ENCODE peak calls at places on chromosomes 4 and X, in four cellular contexts. One of them, this sample, is unnamed.

GRCh38 chr4:76760214-76760613 is 137.7 kb downstream of the SOWAHB start:
- DNase-seq in GM12878: no peak
- DNase-seq in HepG2: no peak
- DNase-seq in SK-N-SH: no peak
- DNase-seq in this sample: no peak

GRCh38 chrX:11629593-11630211 is 36.0 kb downstream of the ARHGAP6 start:
- DNase-seq in GM12878: no peak
- DNase-seq in SK-N-SH: no peak
- DNase-seq in HepG2: no peak
- DNase-seq in this sample: no peak

GRCh38 chr4:155405059-155405458 is 28.3 kb upstream of the MAP9 start:
- DNase-seq in SK-N-SH: no peak
- DNase-seq in HepG2: no peak
- DNase-seq in GM12878: no peak
- DNase-seq in this sample: no peak

GRCh38 chr4:76781698-76782595 is 116.0 kb downstream of the SOWAHB start:
- DNase-seq in SK-N-SH: no peak
- DNase-seq in HepG2: peak; percentile 35
- DNase-seq in GM12878: peak; percentile 76
- DNase-seq in this sample: peak; percentile 80

GRCh38 chr4:188778880-188779279 is 639.6 kb downstream of the TRIML1 start:
- DNase-seq in HepG2: no peak
- DNase-seq in SK-N-SH: no peak
- DNase-seq in GM12878: no peak
- DNase-seq in this sample: no peak

GRCh38 chr4:93814141-93814540 is 14.4 kb upstream of the ATOH1 start:
- DNase-seq in GM12878: no peak
- DNase-seq in HepG2: no peak
- DNase-seq in SK-N-SH: no peak
- DNase-seq in this sample: no peak

GRCh38 chr4:182931691-182932297 is 14.6 kb upstream of the DCTD start:
- DNase-seq in HepG2: no peak
- DNase-seq in SK-N-SH: no peak
- DNase-seq in GM12878: no peak
- DNase-seq in this sample: no peak

GRCh38 chr4:168803727-168804126 is 206.3 kb downstream of the CBR4 start:
- DNase-seq in SK-N-SH: no peak
- DNase-seq in HepG2: no peak
- DNase-seq in GM12878: no peak
- DNase-seq in this sample: no peak

GRCh38 chrX:40922307-40922706 is 162.9 kb upstream of the USP9X start:
- DNase-seq in HepG2: peak; percentile 45
- DNase-seq in SK-N-SH: peak; percentile 33
- DNase-seq in GM12878: no peak
- DNase-seq in this sample: peak; percentile 56

GRCh38 chr4:55008166-55009056 is 117.0 kb downstream of the KDR start:
- DNase-seq in SK-N-SH: peak; percentile 31
- DNase-seq in HepG2: no peak
- DNase-seq in GM12878: no peak
- DNase-seq in this sample: no peak

GRCh38 chrX:49884290-49884862 is 5.1 kb downstream of the USP27X start:
- DNase-seq in GM12878: peak; percentile 7
- DNase-seq in SK-N-SH: peak; percentile 62
- DNase-seq in HepG2: peak; percentile 40
- DNase-seq in this sample: peak; percentile 26

GRCh38 chr4:3573131-3573530 is 40.9 kb upstream of the LRPAP1 start:
- DNase-seq in SK-N-SH: no peak
- DNase-seq in HepG2: no peak
- DNase-seq in GM12878: no peak
- DNase-seq in this sample: no peak

GRCh38 chrX:29952016-29952415 is 263.3 kb upstream of the MAGEB2 start:
- DNase-seq in GM12878: no peak
- DNase-seq in HepG2: no peak
- DNase-seq in SK-N-SH: no peak
- DNase-seq in this sample: no peak

GRCh38 chrX:47662144-47662657 is 3.2 kb upstream of the UXT start:
- DNase-seq in HepG2: no peak
- DNase-seq in SK-N-SH: no peak
- DNase-seq in GM12878: no peak
- DNase-seq in this sample: no peak

GRCh38 chr4:7021930-7022658 is 21.1 kb upstream of the TADA2B start:
- DNase-seq in GM12878: no peak
- DNase-seq in SK-N-SH: no peak
- DNase-seq in HepG2: no peak
- DNase-seq in this sample: no peak

GRCh38 chr4:98448923-98449322 is 187.7 kb downstream of the RAP1GDS1 start:
- DNase-seq in SK-N-SH: no peak
- DNase-seq in GM12878: no peak
- DNase-seq in HepG2: no peak
- DNase-seq in this sample: no peak
- TF ChIP-seq ZBTB33 in SK-N-SH: no peak
- TF ChIP-seq ZBTB33 in GM12878: no peak
- TF ChIP-seq ZBTB33 in HepG2: no peak
- TF ChIP-seq ZBTB33 in this sample: no peak

DNA sequence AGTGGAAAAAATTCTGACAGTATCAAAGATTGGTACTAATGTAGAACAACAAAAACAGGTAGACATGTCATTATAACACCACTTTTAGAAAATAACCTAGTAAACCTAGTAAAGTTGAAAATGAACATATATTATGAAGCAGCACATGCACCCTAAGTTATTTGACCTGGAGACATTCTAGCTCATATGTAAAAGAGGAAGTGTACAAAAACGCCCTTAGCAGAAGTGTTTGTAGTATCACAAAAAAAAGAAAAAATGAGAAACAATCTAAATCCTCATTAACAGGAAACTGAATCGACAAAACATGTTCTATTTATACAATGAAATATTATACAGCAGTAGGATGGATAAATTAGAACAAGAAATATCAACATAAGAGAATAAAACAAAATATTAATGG is 318.9 kb upstream of the PPP1R2C start:
- DNase-seq in SK-N-SH: no peak
- DNase-seq in GM12878: no peak
- DNase-seq in HepG2: no peak
- DNase-seq in this sample: no peak
- TF ChIP-seq ZBTB33 in SK-N-SH: no peak
- TF ChIP-seq ZBTB33 in GM12878: no peak
- TF ChIP-seq ZBTB33 in HepG2: no peak
- TF ChIP-seq ZBTB33 in this sample: no peak

GRCh38 chr4:85368932-85369331 is 106.0 kb upstream of the ARHGAP24 start:
- DNase-seq in HepG2: no peak
- DNase-seq in GM12878: no peak
- DNase-seq in SK-N-SH: no peak
- DNase-seq in this sample: no peak

GRCh38 chr4:85372986-85373385 is 102.0 kb upstream of the ARHGAP24 start:
- DNase-seq in SK-N-SH: no peak
- DNase-seq in HepG2: no peak
- DNase-seq in GM12878: no peak
- DNase-seq in this sample: no peak

GRCh38 chr4:85369703-85370380 is 105.1 kb upstream of the ARHGAP24 start:
- DNase-seq in SK-N-SH: no peak
- DNase-seq in HepG2: peak; percentile 1
- DNase-seq in GM12878: no peak
- DNase-seq in this sample: no peak

GRCh38 chr4:85368240-85368639 is 106.7 kb upstream of the ARHGAP24 start:
- DNase-seq in HepG2: no peak
- DNase-seq in GM12878: no peak
- DNase-seq in SK-N-SH: no peak
- DNase-seq in this sample: no peak

DNA sequence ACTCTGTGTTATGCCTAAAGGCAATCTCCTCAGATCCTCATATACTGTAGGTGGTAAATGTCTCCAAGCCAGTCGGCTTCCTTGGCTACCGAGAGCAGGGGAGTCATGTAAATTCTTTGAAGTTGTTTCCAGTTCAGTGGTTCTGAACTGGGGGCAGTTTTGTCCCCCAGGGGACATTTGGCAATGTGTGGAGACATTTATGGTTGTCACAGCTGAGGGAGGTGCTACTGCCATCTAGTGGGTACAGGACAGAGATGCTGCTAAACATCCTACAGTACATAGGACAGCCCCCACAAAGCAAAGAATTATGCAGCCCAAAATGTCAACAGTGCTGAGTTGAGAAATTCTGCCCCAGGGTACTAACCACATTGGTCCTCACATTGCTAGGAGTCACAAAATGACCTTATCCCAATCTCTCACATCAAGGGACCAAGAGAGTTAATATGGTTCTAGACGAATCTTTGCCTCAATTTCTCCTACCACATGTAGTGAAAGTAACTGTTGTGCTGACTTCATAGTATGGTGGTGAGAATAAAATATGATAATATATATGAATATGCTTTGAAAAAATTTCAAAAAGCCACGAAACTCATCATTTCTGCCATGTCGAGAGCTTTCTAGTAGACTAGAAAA is 104.4 kb upstream of the ARHGAP24 start:
- DNase-seq in HepG2: peak; percentile 31
- DNase-seq in GM12878: peak; percentile 11
- DNase-seq in SK-N-SH: peak; percentile 5
- DNase-seq in this sample: peak; percentile 21
- TF ChIP-seq ZBTB33 in HepG2: no peak
- TF ChIP-seq ZBTB33 in GM12878: no peak
- TF ChIP-seq ZBTB33 in SK-N-SH: no peak
- TF ChIP-seq ZBTB33 in this sample: no peak

DNA sequence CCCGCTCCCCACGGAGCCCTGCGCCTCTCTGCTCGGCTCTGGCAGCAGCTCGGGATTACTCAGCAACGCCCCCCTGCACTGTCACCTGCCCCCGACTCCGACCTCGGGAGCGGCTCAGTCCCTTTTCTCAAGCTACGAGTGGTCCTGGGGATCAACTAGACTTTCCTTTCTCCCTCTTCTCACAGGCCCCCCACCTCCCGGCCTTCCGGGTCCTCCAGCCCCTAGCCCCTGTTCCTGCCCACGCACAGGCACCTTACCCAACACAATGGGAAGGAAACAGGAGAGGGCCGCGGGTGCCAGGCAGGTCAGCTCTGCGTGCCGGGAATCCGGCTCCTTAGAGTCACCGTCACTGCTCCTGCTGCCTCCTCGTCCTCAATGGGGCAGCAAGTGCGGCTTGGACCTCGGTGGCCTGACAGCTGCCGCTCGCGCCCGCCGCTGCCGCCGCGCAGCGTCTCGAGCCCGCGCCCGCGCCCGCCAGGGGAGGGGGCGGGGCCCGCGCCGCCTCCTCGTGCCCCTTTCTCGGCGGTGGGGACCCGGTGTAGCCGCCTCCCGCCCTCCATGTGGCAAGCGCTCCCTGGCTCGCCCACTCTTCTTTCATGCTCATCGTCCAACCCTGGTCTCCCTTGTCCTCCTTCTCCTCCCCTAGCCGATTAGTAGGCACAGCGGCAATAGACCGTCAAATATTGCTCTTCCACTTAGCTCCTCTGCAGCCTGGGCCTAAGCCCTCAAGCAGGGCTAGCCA is at the start of gene RAB9B:
- DNase-seq in GM12878: no peak
- DNase-seq in SK-N-SH: peak; percentile 83
- DNase-seq in HepG2: no peak
- DNase-seq in this sample: no peak
- TF ChIP-seq ZBTB33 in GM12878: no peak
- TF ChIP-seq ZBTB33 in SK-N-SH: no peak
- TF ChIP-seq ZBTB33 in HepG2: no peak
- TF ChIP-seq ZBTB33 in this sample: no peak

DNA sequence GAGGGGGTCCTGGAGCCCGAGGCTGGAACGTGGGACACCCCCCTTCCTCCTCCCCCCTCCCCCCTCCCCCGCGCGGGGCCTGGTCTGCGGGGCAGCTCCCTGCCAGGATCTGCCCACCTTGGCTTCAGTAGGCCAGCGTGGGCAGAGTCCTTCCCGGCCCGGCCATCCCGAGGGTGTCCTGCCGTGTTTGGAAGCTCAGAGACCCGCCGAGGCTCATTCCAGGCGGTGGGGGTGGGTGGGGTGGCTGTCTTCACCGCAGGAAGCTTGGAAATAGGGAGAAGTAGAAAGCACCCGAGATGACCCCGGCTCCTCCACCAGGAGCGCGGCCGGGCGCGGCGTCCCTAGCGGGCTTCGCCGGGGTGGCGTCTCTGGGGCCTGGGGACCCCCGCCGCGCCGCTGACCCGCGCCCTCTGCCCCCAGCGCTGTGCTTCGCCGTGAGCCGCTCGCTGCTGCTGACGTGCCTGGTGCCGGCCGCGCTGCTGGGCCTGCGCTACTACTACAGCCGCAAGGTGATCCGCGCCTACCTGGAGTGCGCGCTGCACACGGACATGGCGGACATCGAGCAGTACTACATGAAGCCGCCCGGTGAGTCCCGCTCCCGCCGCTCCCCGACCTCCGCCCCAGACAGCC is 1.6 kb downstream of the NAT8L start:
- DNase-seq in SK-N-SH: peak; percentile 56
- DNase-seq in HepG2: no peak
- DNase-seq in GM12878: no peak
- DNase-seq in this sample: no peak
- TF ChIP-seq ZBTB33 in SK-N-SH: no peak
- TF ChIP-seq ZBTB33 in HepG2: no peak
- TF ChIP-seq ZBTB33 in GM12878: no peak
- TF ChIP-seq ZBTB33 in this sample: no peak

This sample was measured in HCT116.